ENCODE peak calls at places on chromosomes 7 and 10, in six cellular contexts. F is tibial artery, J is adrenal gland, A is left ventricle myocardium inferior, B is upper lobe of right lung, N is heart right ventricle. S is an unnamed sample.
A peak's percentile ranks its signal among the peaks of the same experiment; 100 is the strongest.

GRCh38 chr10:49519717-49520116 is 19.2 kb downstream of the ERCC6 start:
- DNase-seq in J (no peak), B (no peak), N (no peak), F (no peak), A (no peak), S (no peak)

GRCh38 chr10:28939352-28940157 is 262.2 kb downstream of the BAMBI start:
- DNase-seq in N (peak; percentile 37), F (peak; percentile 81), A (peak; percentile 39), B (peak; percentile 68), J (peak; percentile 40), S (peak; percentile 34)

GRCh38 chr7:27992755-27993478 is 187.7 kb downstream of the JAZF1 start:
- DNase-seq in A (no peak), F (no peak), B (no peak), N (no peak), J (peak; percentile 43), S (no peak)

GRCh38 chr7:24713850-24714675 is 43.2 kb downstream of the GSDME start:
- DNase-seq in J (no peak), A (no peak), N (no peak), B (no peak), F (no peak), S (no peak)

GRCh38 chr7:254337-255037 is 35.5 kb upstream of the FOXL3 start:
- DNase-seq in F (no peak), J (no peak), A (no peak), B (no peak), N (no peak), S (no peak)

GRCh38 chr10:86289577-86289868 is 77.1 kb downstream of the GRID1 start:
- DNase-seq in N (no peak), A (no peak), F (peak; percentile 20), J (no peak), B (peak; percentile 40), S (no peak)

GRCh38 chr7:130099331-130099730 is 29.0 kb downstream of the KLHDC10 start:
- DNase-seq in F (no peak), J (no peak), B (no peak), A (no peak), N (no peak), S (no peak)

GRCh38 chr10:95601116-95601719 is 40.0 kb upstream of the SORBS1 start:
- DNase-seq in J (peak; percentile 88), B (peak; percentile 69), F (peak; percentile 91), A (peak; percentile 71), N (peak; percentile 85), S (peak; percentile 93)

GRCh38 chr7:43723002-43723331 is 6.4 kb downstream of the COA1 start:
- DNase-seq in F (no peak), J (no peak), N (no peak), B (no peak), A (no peak), S (no peak)

GRCh38 chr7:55308186-55308929 is 56.8 kb upstream of the LANCL2 start:
- DNase-seq in J (peak; percentile 28), F (no peak), N (peak; percentile 20), B (no peak), A (no peak), S (peak; percentile 92)

DNA sequence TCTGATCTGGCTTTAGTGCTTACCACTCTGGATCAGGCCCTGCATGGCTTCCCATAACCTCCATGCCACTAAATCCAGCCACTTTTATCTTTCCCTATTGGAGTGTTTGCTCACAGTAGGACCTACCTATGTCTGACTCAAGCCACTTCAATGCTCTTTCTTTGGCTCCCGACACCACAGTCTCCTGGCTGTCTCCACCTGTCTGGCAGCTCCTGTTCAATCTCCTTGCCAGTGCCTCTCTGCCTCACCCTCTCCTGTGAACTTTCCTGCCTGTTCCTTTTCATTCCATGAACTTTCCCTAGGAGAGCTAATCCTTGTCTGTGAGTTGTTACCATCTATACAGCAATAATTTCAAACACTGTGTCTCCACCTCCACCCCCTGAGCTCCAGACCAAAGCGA is 82.6 kb upstream of the UCN3 start:
- DNase-seq in A (no peak), F (no peak), J (no peak), N (no peak), B (no peak), S (no peak)
- H3K27ac ChIP-seq in A (no peak overlapping the region), F (no peak overlapping the region), J (no peak overlapping the region), N (no peak overlapping the region), B (no peak overlapping the region), S (no peak overlapping the region)

DNA sequence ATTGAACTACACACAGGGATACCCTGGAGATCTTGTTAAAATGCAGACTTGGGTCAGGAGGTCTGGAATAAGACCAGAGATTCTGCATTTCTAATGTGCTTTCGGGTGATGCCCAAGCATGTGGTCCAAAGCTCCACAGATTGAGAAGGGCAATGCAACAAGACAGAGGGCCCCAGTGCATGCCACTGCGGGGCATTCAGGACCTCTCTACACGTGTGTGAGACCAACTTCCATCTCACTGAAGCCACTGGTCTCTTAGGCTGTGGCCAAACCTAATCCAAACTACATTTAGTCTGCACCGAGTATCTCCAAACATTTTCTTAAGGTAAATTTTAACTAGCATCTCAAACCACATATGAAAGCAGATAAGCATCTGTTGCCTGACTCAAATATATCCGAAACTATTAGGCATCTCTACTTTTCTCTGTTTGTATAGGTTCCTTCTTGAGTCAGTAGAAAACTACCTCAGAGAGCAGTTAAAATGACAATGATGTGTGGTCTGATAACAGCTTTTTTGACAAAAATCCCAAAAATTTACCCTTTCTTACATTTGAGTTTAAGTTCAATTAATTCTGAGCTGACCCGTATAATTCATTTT is 107.5 kb downstream of the ELMO1 start:
- DNase-seq in F (no peak), J (no peak), A (no peak), B (no peak), N (no peak), S (no peak)
- H3K27ac ChIP-seq in F (no peak overlapping the region), J (no peak overlapping the region), A (no peak overlapping the region), B (no peak overlapping the region), N (no peak overlapping the region), S (no peak overlapping the region)

GRCh38 chr10:127756264-127756663 is 19.3 kb downstream of the FOXI2 start:
- DNase-seq in J (no peak), N (no peak), F (no peak), A (no peak), B (no peak), S (no peak)
- H3K27ac ChIP-seq in J (no peak overlapping the region), N (no peak overlapping the region), F (no peak overlapping the region), A (no peak overlapping the region), B (no peak overlapping the region), S (no peak overlapping the region)

GRCh38 chr10:5559642-5560141 is 34.9 kb downstream of the CALML3 start:
- DNase-seq in J (no peak), B (no peak), F (peak; percentile 55), A (no peak), N (no peak), S (peak; percentile 69)

GRCh38 chr10:5557799-5558771 is 33.3 kb downstream of the CALML3 start:
- DNase-seq in J (no peak), N (no peak), F (peak; percentile 62), B (peak; percentile 63), A (no peak), S (no peak)

GRCh38 chr10:5561704-5562645 is 37.2 kb downstream of the CALML3 start:
- DNase-seq in N (no peak), F (peak; percentile 57), B (peak; percentile 47), J (no peak), A (no peak), S (no peak)

GRCh38 chr10:5560844-5561703 is 36.3 kb downstream of the CALML3 start:
- DNase-seq in F (peak; percentile 65), A (no peak), N (no peak), J (no peak), B (peak; percentile 52), S (no peak)

GRCh38 chr10:5560142-5560843 is 35.5 kb downstream of the CALML3 start:
- DNase-seq in A (no peak), F (peak; percentile 55), J (no peak), N (no peak), B (no peak), S (no peak)
- H3K27ac ChIP-seq in A (no peak overlapping the region), F (peak overlapping the region; percentile 81), J (no peak overlapping the region), N (no peak overlapping the region), B (no peak overlapping the region), S (peak overlapping the region; percentile 53)

GRCh38 chr7:23467281-23467680 is 3.0 kb downstream of the IGF2BP3 start:
- DNase-seq in F (no peak), A (no peak), B (no peak), J (no peak), N (no peak), S (peak; percentile 23)

GRCh38 chr7:23468721-23469149 is 1.6 kb downstream of the IGF2BP3 start:
- DNase-seq in N (no peak), B (no peak), A (no peak), J (no peak), F (no peak), S (no peak)

GRCh38 chr7:23469150-23469960 is 936 bp downstream of the IGF2BP3 start:
- DNase-seq in N (no peak), F (no peak), A (no peak), J (no peak), B (no peak), S (peak; percentile 35)

GRCh38 chr7:23469961-23470250 is 385 bp downstream of the IGF2BP3 start:
- DNase-seq in J (no peak), N (no peak), B (no peak), F (no peak), A (no peak), S (no peak)

DNA sequence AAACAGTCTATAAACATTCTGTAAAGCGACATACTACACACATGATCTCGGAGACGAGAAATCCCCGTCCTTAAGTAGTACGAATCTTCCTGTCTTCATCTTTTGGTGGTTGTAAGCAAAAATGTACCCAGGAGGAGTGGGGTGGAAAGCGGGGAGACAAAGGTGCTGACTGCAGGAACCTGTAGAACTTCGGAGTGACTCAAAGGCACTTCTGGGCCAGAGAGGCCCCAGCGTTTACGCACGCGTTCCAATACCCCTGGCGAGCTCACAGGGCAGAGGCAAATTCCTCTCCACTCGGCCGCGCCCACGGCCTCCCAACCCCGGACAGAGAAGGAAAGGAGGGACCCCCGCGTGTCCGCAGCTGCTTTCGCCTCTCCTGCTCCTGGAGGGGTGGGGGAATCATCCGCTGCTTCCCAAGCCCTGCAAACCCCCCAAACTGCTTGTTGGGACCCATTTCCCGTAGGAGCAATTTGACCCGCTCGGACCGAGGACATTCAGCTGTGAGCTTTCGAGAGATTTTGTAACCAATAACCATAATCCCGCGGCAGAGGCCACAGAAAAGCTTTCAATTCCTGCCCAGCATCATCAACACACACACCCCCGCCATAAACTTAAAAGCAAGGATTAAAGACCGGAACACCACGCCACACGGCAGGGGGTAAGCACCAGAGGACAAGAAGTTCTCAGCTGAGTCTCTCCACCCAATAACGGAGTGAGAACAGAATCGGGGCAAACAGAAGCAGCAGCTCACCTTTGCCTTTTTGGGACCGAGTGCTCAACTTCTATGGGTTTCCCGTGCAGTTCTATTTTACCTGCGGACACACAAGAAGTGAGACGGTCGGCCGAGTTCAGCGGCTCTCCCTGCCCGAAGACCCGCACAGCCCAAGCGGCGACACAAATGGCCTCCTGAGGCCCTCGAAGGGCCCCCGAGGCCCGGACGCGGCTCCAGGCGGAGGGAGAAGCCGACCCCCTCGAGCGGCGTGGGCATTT is 2.3 kb downstream of the IGF2BP3 start:
- DNase-seq in J (no peak), A (no peak), F (no peak), B (no peak), N (no peak), S (peak; percentile 78)
- H3K27ac ChIP-seq in J (no peak overlapping the region), A (no peak overlapping the region), F (no peak overlapping the region), B (no peak overlapping the region), N (no peak overlapping the region), S (peak overlapping the region; percentile 96)

S was measured in cardiac muscle cell.